ENCODE peak calls at places on chromosomes 1 and 21, in five cellular contexts. Q is RWPE1, X is neural crest cell, Y is fibroblast of lung, K is type B pancreatic cell. A is an unnamed sample.

GRCh38 chr1:171990371-171990770 is 149.1 kb downstream of the DNM3 start:
- DNase-seq in Q (no peak), X (no peak), Y (no peak), K (no peak), A (no peak)

GRCh38 chr1:42081475-42081874 is 71.7 kb upstream of the GUCA2B start:
- DNase-seq in Q (no peak), X (no peak), Y (no peak), K (no peak), A (no peak)

GRCh38 chr1:67626495-67627235 is 58.3 kb upstream of the GADD45A start:
- DNase-seq in Q (peak), X (no peak), Y (peak), K (no peak), A (no peak)

GRCh38 chr1:17013598-17014320 is 2.0 kb upstream of the ATP13A2 start:
- DNase-seq in Q (no peak), X (no peak), Y (no peak), K (no peak), A (no peak)

GRCh38 chr1:225388372-225388771 is 39.5 kb downstream of the LBR start:
- DNase-seq in Q (no peak), X (no peak), Y (peak), K (no peak), A (no peak)

GRCh38 chr1:224059897-224060462 is 53.9 kb upstream of the FBXO28 start:
- DNase-seq in Q (no peak), X (no peak), Y (no peak), K (no peak), A (no peak)

GRCh38 chr21:44871576-44872265 is 1.8 kb downstream of the PTTG1IP start:
- DNase-seq in Q (peak), X (no peak), Y (peak), K (no peak), A (no peak)

GRCh38 chr1:32702599-32703478 is at the start of gene SYNC:
- DNase-seq in Q (peak), X (no peak), Y (peak), K (no peak), A (no peak)

GRCh38 chr1:114707604-114708003 is 9.0 kb downstream of the NRAS start:
- DNase-seq in Q (no peak), X (no peak), Y (no peak), K (no peak), A (no peak)

GRCh38 chr1:2514863-2515762 is 11.3 kb downstream of the PANK4 start:
- DNase-seq in Q (no peak), X (no peak), Y (no peak), K (no peak), A (no peak)

DNA sequence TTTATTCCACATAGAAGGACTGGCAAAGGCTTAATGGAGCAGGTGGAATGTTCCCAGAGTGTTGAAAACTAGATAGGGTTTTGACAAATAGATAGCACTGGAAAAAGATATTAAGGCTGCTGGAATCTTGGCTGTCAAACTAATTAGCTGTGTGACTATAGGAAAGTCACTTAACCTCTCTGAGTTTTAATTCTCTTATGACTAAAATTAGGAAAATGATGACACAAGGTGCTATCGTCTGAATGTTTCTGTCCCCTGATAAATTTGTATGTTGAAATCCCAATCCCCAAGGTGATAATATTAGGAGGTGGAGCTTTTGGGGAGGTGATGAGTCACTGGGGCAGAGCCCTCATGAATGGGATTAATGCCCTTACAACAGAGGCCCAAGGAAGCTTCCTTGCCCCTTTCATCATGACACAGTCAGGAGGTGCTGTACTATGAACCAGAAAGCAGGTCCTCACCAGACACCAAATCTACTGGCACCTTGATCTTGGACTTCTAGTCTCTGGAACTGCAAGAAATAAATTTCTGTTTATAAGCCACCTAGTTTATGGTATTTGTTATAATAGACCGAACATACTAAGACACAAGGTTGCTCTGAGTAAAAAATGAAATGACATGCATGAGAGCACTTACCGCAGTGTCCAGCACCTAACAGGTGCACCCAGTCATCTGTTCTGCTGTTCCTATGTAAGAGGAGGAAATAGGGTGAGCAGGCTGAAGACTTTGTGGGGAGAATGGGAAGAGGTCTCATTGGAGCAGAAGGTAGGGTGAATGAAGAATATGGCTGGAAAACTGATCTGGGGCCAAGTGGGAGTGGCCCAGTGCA is 26.3 kb upstream of the DISP1 start:
- DNase-seq in Q (no peak), X (no peak), Y (no peak), K (no peak), A (no peak)
- TF ChIP-seq CTCF in Q (no peak), X (no peak), Y (no peak), K (no peak), A (no peak)

GRCh38 chr21:39445339-39446269 is at the start of gene LCA5L:
- DNase-seq in Q (peak), X (peak), Y (peak), K (peak), A (peak)
- TF ChIP-seq CTCF in Q (peak), X (peak), Y (peak), K (peak), A (no peak)

GRCh38 chr1:19011832-19012231 is 55.4 kb upstream of the IFFO2 start:
- DNase-seq in Q (no peak), X (no peak), Y (no peak), K (no peak), A (no peak)
- TF ChIP-seq CTCF in Q (no peak), X (no peak), Y (no peak), K (no peak), A (no peak)

GRCh38 chr21:33374874-33375644 is 28.2 kb upstream of the IFNGR2 start:
- DNase-seq in Q (no peak), X (no peak), Y (no peak), K (no peak), A (no peak)
- TF ChIP-seq CTCF in Q (no peak), X (peak), Y (no peak), K (peak), A (no peak)

GRCh38 chr1:55484173-55484572 is 269.0 kb upstream of the USP24 start:
- DNase-seq in Q (no peak), X (no peak), Y (no peak), K (no peak), A (no peak)

GRCh38 chr1:55479970-55480369 is 264.8 kb upstream of the USP24 start:
- DNase-seq in Q (no peak), X (no peak), Y (no peak), K (no peak), A (no peak)

GRCh38 chr1:55480396-55480795 is 265.2 kb upstream of the USP24 start:
- DNase-seq in Q (no peak), X (no peak), Y (no peak), K (no peak), A (no peak)

GRCh38 chr1:55481634-55482033 is 266.5 kb upstream of the USP24 start:
- DNase-seq in Q (peak), X (no peak), Y (no peak), K (no peak), A (no peak)

DNA sequence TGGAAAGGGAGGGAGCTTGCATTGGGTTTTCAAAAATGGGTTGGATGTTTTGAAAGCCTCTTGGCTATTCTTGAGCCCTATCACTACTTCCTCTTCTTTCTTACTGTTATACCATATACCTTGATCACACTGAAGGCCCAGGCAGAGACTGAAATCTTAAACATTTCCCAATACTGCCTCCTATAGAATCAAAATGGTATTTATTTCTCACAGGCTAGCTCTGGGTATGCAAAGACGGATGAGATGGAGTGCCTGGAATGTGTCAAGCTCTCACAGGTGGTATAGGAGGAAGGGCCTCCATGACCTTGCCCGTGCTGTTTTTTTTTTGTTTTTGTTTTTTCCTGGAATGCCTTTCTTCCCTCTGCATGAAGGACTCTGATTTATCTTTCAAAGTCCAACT is 268.4 kb upstream of the USP24 start:
- DNase-seq in Q (no peak), X (no peak), Y (no peak), K (no peak), A (no peak)
- TF ChIP-seq CTCF in Q (no peak), X (no peak), Y (no peak), K (peak), A (no peak)

GRCh38 chr21:17903029-17903806 is 84.1 kb upstream of the C21orf91 start:
- DNase-seq in Q (peak), X (no peak), Y (peak), K (no peak), A (no peak)
- TF ChIP-seq CTCF in Q (peak), X (peak), Y (no peak), K (peak), A (peak)

GRCh38 chr1:152884085-152884484 is 6.0 kb downstream of the SMCP start:
- DNase-seq in Q (no peak), X (no peak), Y (no peak), K (no peak), A (no peak)

GRCh38 chr1:152879559-152880198 is 1.6 kb downstream of the SMCP start:
- DNase-seq in Q (no peak), X (no peak), Y (no peak), K (no peak), A (no peak)

GRCh38 chr1:152878042-152878441 is at the start of gene SMCP:
- DNase-seq in Q (no peak), X (no peak), Y (no peak), K (no peak), A (no peak)

GRCh38 chr1:152880316-152880715 is 2.2 kb downstream of the SMCP start:
- DNase-seq in Q (peak), X (no peak), Y (no peak), K (no peak), A (no peak)

DNA sequence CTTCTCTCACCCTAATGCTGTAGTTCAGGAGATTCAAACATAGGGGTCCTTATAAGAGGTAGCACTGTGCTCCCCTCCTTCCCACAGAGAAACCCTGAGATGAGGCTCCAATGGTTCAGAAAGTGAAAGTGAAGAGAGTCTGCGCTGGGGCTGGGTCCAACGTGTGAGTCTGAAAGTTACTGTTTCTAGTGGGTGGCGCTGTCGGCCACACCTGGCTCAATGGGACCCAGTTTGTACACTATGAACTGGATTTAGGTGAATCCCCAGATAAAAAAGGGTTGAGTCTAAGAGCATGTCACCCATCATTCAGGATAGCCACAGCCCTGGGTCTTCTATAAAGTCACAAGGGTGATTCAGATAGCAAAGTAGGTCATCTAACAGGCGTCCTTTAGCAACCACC is 2.8 kb downstream of the SMCP start:
- DNase-seq in Q (no peak), X (no peak), Y (no peak), K (no peak), A (no peak)
- TF ChIP-seq CTCF in Q (no peak), X (no peak), Y (no peak), K (no peak), A (no peak)